ENCODE peak calls at places on chromosomes 13 and 19, in four cellular contexts. P is SHP77, G is HuH-7, J is brain microvascular endothelial cell. M is an unnamed sample.

GRCh38 chr19:1651548-1652394 is 644 bp downstream of the TCF3 start:
- DNase-seq in P (no peak), G (no peak), J (no peak), M (no peak)

GRCh38 chr19:15487038-15487437 is 7.7 kb upstream of the PGLYRP2 start:
- DNase-seq in P (no peak), G (no peak), J (no peak), M (no peak)

GRCh38 chr19:2791876-2792275 is 6.6 kb downstream of the THOP1 start:
- DNase-seq in P (no peak), G (no peak), J (no peak), M (no peak)

GRCh38 chr13:35378939-35379338 is 97.5 kb downstream of the MAB21L1 start:
- DNase-seq in P (no peak), G (no peak), J (no peak), M (no peak)

GRCh38 chr19:50320596-50320995 is 8.6 kb downstream of the KCNC3 start:
- DNase-seq in P (no peak), G (no peak), J (no peak), M (no peak)

GRCh38 chr13:34085199-34085598 is 267.2 kb downstream of the RFC3 start:
- DNase-seq in P (no peak), G (no peak), J (no peak), M (no peak)

GRCh38 chr19:51316688-51317087 is 5.2 kb downstream of the IGLON5 start:
- DNase-seq in P (no peak), G (no peak), J (no peak), M (no peak)

GRCh38 chr19:46069841-46070341 is 29.1 kb upstream of the IGFL4 start:
- DNase-seq in P (no peak), G (no peak), J (peak; percentile 96), M (no peak)

GRCh38 chr13:101449971-101450748 is 2.3 kb upstream of the ITGBL1 start:
- DNase-seq in P (no peak), G (no peak), J (peak; percentile 62), M (no peak)